ENCODE peak calls at places on chromosomes 1 and 21, in four cellular contexts. Y is IMR-90, B is K562, K is GM12878. N is an unnamed sample.

GRCh38 chr1:116521186-116521585 is 49.6 kb downstream of the CD58 start:
- DNase-seq in Y (peak), B (no peak), K (no peak), N (no peak)

GRCh38 chr1:33390550-33390949 is 40.3 kb downstream of the PHC2 start:
- DNase-seq in Y (peak), B (no peak), K (no peak), N (no peak)

GRCh38 chr1:179154437-179154836 is 72.6 kb downstream of the TOR3A start:
- DNase-seq in Y (no peak), B (no peak), K (no peak), N (no peak)

GRCh38 chr1:156496211-156496761 is 4.3 kb downstream of the MEF2D start:
- DNase-seq in Y (peak), B (no peak), K (no peak), N (no peak)

GRCh38 chr21:26140185-26140584 is 30.4 kb downstream of the APP start:
- DNase-seq in Y (peak), B (no peak), K (no peak), N (peak)

GRCh38 chr1:244090645-244091044 is 39.6 kb downstream of the ZBTB18 start:
- DNase-seq in Y (no peak), B (no peak), K (no peak), N (no peak)

GRCh38 chr1:3669971-3670431 is 17.7 kb downstream of the TP73 start:
- DNase-seq in Y (no peak), B (no peak), K (no peak), N (no peak)

GRCh38 chr1:7886346-7886745 is 33.5 kb upstream of the UTS2 start:
- DNase-seq in Y (peak), B (no peak), K (no peak), N (no peak)

GRCh38 chr21:31731112-31731801 is 661 bp downstream of the SCAF4 start:
- DNase-seq in Y (no peak), B (peak), K (no peak), N (no peak)
- TF ChIP-seq FOS in Y (no peak), B (no peak), K (no peak), N (no peak)

GRCh38 chr1:235763962-235764361 is 102.7 kb downstream of the LYST start:
- DNase-seq in Y (peak), B (no peak), K (peak), N (no peak)

GRCh38 chr1:235759336-235759735 is 107.4 kb downstream of the LYST start:
- DNase-seq in Y (no peak), B (no peak), K (no peak), N (no peak)

GRCh38 chr1:235757697-235758096 is 108.1 kb upstream of the GNG4 start:
- DNase-seq in Y (no peak), B (no peak), K (no peak), N (no peak)

GRCh38 chr1:235758931-235759330 is 107.8 kb downstream of the LYST start:
- DNase-seq in Y (no peak), B (no peak), K (no peak), N (no peak)
- TF ChIP-seq FOS in Y (no peak), B (no peak), K (no peak), N (no peak)

GRCh38 chr1:199160521-199161318 is 521.9 kb downstream of the PTPRC start:
- DNase-seq in Y (no peak), B (no peak), K (no peak), N (no peak)

GRCh38 chr1:199163277-199164069 is 524.6 kb downstream of the PTPRC start:
- DNase-seq in Y (no peak), B (no peak), K (no peak), N (no peak)

GRCh38 chr1:199161319-199161680 is 522.5 kb downstream of the PTPRC start:
- DNase-seq in Y (no peak), B (no peak), K (no peak), N (no peak)

GRCh38 chr1:199157494-199157893 is 518.7 kb downstream of the PTPRC start:
- DNase-seq in Y (peak), B (no peak), K (no peak), N (no peak)

DNA sequence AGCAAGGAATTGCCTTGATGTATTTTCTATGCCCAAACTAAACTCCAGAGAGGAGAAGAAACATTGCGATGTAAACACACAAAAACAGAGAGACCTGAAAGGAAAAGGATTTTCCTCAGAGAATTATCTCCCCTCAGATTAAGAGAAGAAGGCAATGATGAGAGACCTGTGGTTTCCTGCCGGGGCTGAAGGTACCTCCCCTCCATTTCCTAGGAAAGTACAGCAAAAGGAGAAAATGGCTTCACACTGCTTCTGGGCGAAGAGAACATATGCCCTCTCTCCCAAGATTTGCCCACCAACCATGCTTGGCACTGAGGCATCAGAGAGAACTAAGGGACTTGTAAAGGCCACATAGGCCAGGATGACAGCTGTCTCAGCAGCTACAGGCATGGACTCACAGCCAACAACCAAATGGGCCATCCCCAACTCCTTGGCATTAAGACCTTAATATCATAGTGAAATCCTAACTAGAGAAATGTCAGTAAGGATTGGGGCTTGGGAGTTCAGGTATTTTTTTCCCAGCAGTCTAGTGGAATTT is 523.0 kb downstream of the PTPRC start:
- DNase-seq in Y (no peak), B (no peak), K (no peak), N (no peak)
- TF ChIP-seq FOS in Y (no peak), B (no peak), K (no peak), N (no peak)

DNA sequence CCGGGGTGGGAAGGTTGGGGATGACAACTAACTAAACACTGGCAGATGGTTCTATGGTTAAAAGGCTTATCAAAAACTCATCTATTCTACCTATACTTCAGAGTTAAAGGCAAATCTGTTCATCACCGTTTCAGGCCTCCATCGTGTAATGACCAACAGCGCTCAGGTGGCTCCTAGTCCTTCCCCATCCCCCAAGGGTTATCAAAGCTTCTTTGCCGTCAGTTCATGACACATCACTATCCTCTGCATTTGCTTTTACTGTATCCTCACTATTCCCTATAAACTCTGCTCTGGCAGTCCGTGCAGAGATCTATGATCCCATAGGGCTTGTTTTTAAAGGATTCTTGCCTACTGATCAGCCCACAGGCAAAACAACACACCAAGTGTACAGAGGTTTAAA is 8.2 kb downstream of the HMGN1 start:
- DNase-seq in Y (no peak), B (no peak), K (no peak), N (no peak)
- TF ChIP-seq FOS in Y (no peak), B (no peak), K (no peak), N (no peak)

DNA sequence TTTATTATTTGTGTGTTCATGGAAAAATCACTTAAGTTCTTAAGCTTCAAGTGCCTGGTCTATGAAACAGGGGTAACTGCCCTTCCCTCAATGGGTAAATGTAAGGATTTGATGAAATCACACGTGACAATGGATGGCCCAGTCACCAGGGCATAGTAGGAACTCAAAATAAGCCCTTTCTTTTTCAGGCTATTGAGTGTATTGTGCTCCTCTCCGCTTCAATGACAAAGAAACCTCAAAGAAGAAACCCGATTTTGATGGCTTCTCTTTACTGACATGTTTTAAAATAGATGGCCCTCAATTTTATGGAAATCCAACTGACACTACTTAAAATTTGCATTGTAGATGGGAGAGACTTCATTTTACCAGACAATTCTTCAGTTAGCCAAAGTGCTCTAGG is 543.5 kb downstream of the OMA1 start:
- DNase-seq in Y (no peak), B (no peak), K (no peak), N (no peak)
- TF ChIP-seq FOS in Y (no peak), B (no peak), K (no peak), N (no peak)

DNA sequence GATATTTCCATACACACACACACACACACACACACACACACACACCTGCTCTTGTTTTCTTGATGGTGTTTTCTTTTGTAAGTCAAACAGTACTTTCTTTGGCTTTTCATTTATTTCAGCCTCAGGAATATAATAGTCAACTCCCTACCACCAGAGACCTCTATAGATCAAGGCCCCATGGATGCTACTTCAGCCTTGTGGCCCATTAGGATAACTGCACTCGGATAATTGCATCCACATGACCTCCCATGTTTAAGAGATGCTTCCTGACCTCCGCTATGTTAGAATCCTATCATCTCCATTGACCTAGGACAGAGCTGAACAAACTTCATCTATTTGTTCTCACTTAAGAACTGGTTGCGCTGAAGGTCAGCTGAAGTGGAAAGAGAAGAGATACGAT is 1094.0 kb upstream of the B3GALT2 start:
- DNase-seq in Y (no peak), B (no peak), K (no peak), N (no peak)
- TF ChIP-seq FOS in Y (no peak), B (no peak), K (no peak), N (no peak)

GRCh38 chr1:94246692-94247145 is 9.3 kb upstream of the ARHGAP29 start:
- DNase-seq in Y (no peak), B (no peak), K (no peak), N (peak)
- TF ChIP-seq FOS in Y (no peak), B (no peak), K (no peak), N (no peak)

GRCh38 chr1:12087797-12088314 is 24.8 kb downstream of the TNFRSF8 start:
- DNase-seq in Y (no peak), B (no peak), K (peak), N (no peak)
- TF ChIP-seq FOS in Y (no peak), B (no peak), K (no peak), N (no peak)

GRCh38 chr1:162944974-162945639 is 84.1 kb upstream of the CCDC190 start:
- DNase-seq in Y (no peak), B (no peak), K (no peak), N (no peak)
- TF ChIP-seq FOS in Y (no peak), B (no peak), K (no peak), N (no peak)